ENCODE peak calls at places on chromosome 22, in ten cellular contexts. O is stimulated activated naive CD8-positive, alpha-beta T cell treated with anti-CD3 and anti-CD28 coated beads, Interleukin-15, Interleukin-2, amounts not matched to agents 100 U/mL and 50 U/mL, for 24 hours; A is endothelial cell; I is iris pigment epithelial cell; X is caudate nucleus; Y is H9; B is left ventricle myocardium inferior; G is KBM-7; M is activated CD4-positive, alpha-beta T cell treated with anti-CD3 and anti-CD28 coated beads, Interleukin-2, amount 10 ng/mL, durations not matched to agents 7 days and 5 days; H is EH. K is an unnamed sample.

GRCh38 chr22:47168900-47169800 is 406.7 kb downstream of the TBC1D22A start:
- DNase-seq in O (no peak), A (no peak), I (peak; percentile 19), X (no peak), Y (peak; percentile 62), B (no peak), G (no peak), M (no peak), H (peak; percentile 34), K (no peak)

GRCh38 chr22:38733329-38734202 is 22.2 kb downstream of the SUN2 start:
- DNase-seq in O (peak; percentile 67), A (peak; percentile 51), I (peak; percentile 28), X (peak; percentile 87), Y (peak; percentile 58), B (peak; percentile 64), G (peak; percentile 47), M (peak; percentile 63), H (peak; percentile 43), K (no peak)

GRCh38 chr22:36220457-36220921 is 18.8 kb downstream of the APOL2 start:
- DNase-seq in O (no peak), A (no peak), I (peak; percentile 90), X (no peak), Y (peak; percentile 54), B (no peak), G (no peak), M (no peak), H (peak; percentile 49), K (no peak)

GRCh38 chr22:20128902-20129746 is 2.5 kb upstream of the ZDHHC8 start:
- DNase-seq in O (peak; percentile 63), A (peak; percentile 38), I (peak; percentile 34), X (no peak), Y (peak; percentile 75), B (no peak), G (peak; percentile 58), M (peak; percentile 63), H (peak; percentile 48), K (no peak)

GRCh38 chr22:46462726-46463371 is 74.6 kb downstream of the CELSR1 start:
- DNase-seq in O (no peak), A (no peak), I (peak; percentile 67), X (no peak), Y (no peak), B (no peak), G (no peak), M (no peak), H (peak; percentile 87), K (peak; percentile 94)

GRCh38 chr22:48696371-48696770 is 1131.3 kb downstream of the BRD1 start:
- DNase-seq in O (no peak), A (no peak), I (no peak), X (no peak), Y (no peak), B (no peak), G (no peak), M (no peak), H (no peak), K (no peak)

GRCh38 chr22:21876486-21877176 is 9.2 kb upstream of the MAPK1 start:
- DNase-seq in O (peak; percentile 37), A (no peak), I (peak; percentile 79), X (no peak), Y (no peak), B (no peak), G (no peak), M (no peak), H (peak; percentile 83), K (no peak)

GRCh38 chr22:26056455-26056854 is 112.8 kb upstream of the SEZ6L start:
- DNase-seq in O (no peak), A (no peak), I (no peak), X (no peak), Y (no peak), B (no peak), G (no peak), M (no peak), H (no peak), K (no peak)

GRCh38 chr22:20750461-20751184 is 23.3 kb upstream of the SERPIND1 start:
- DNase-seq in O (peak; percentile 54), A (no peak), I (peak; percentile 91), X (no peak), Y (no peak), B (peak; percentile 47), G (no peak), M (no peak), H (peak; percentile 88), K (peak; percentile 62)

GRCh38 chr22:45101828-45102227 is 61.9 kb upstream of the NUP50 start:
- DNase-seq in O (peak; percentile 45), A (peak; percentile 50), I (peak; percentile 72), X (no peak), Y (peak; percentile 85), B (peak; percentile 21), G (peak; percentile 60), M (peak; percentile 34), H (peak; percentile 80), K (peak; percentile 57)

GRCh38 chr22:50526849-50527801 is 1.7 kb upstream of the SCO2 start:
- DNase-seq in O (peak; percentile 71), A (no peak), I (peak; percentile 23), X (no peak), Y (peak; percentile 88), B (peak; percentile 65), G (peak; percentile 70), M (peak; percentile 54), H (peak; percentile 38), K (peak; percentile 83)

GRCh38 chr22:36375071-36375980 is 12.4 kb downstream of the MYH9 start:
- DNase-seq in O (no peak), A (no peak), I (no peak), X (no peak), Y (no peak), B (no peak), G (no peak), M (no peak), H (no peak), K (no peak)

GRCh38 chr22:28864878-28865596 is 18.3 kb upstream of the ZNRF3 start:
- DNase-seq in O (no peak), A (no peak), I (no peak), X (no peak), Y (no peak), B (no peak), G (no peak), M (no peak), H (no peak), K (peak; percentile 51)

GRCh38 chr22:29702931-29703594 is 16.7 kb upstream of the CABP7 start:
- DNase-seq in O (no peak), A (no peak), I (no peak), X (peak; percentile 46), Y (no peak), B (peak; percentile 33), G (no peak), M (no peak), H (no peak), K (no peak)

GRCh38 chr22:25774575-25775026 is 32.6 kb downstream of the MYO18B start:
- DNase-seq in O (peak; percentile 24), A (peak; percentile 62), I (no peak), X (no peak), Y (peak; percentile 65), B (no peak), G (no peak), M (no peak), H (no peak), K (no peak)

GRCh38 chr22:29693671-29694070 is 26.1 kb upstream of the CABP7 start:
- DNase-seq in O (no peak), A (no peak), I (no peak), X (no peak), Y (no peak), B (no peak), G (no peak), M (no peak), H (no peak), K (no peak)

GRCh38 chr22:19121631-19122142 is 525 bp downstream of the DGCR2 start:
- DNase-seq in O (peak; percentile 44), A (peak; percentile 48), I (peak; percentile 49), X (no peak), Y (peak; percentile 53), B (peak; percentile 66), G (peak; percentile 44), M (peak; percentile 37), H (peak; percentile 51), K (peak; percentile 52)

GRCh38 chr22:31828739-31829138 is 74.9 kb downstream of the DEPDC5 start:
- DNase-seq in O (no peak), A (no peak), I (no peak), X (no peak), Y (no peak), B (no peak), G (no peak), M (no peak), H (no peak), K (no peak)

GRCh38 chr22:49359061-49359460 is 468.6 kb downstream of the BRD1 start:
- DNase-seq in O (no peak), A (no peak), I (no peak), X (no peak), Y (no peak), B (no peak), G (no peak), M (no peak), H (no peak), K (no peak)

GRCh38 chr22:32333141-32333768 is 24.4 kb upstream of the RFPL3 start:
- DNase-seq in O (no peak), A (no peak), I (no peak), X (no peak), Y (peak; percentile 19), B (no peak), G (no peak), M (no peak), H (no peak), K (no peak)

GRCh38 chr22:42717197-42717967 is 3.3 kb downstream of the A4GALT start:
- DNase-seq in O (no peak), A (no peak), I (no peak), X (no peak), Y (peak; percentile 88), B (no peak), G (no peak), M (no peak), H (no peak), K (peak; percentile 66)

GRCh38 chr22:27512283-27512761 is 289.2 kb downstream of the MN1 start:
- DNase-seq in O (no peak), A (no peak), I (peak; percentile 94), X (no peak), Y (no peak), B (peak; percentile 90), G (peak; percentile 9), M (no peak), H (peak; percentile 97), K (no peak)

GRCh38 chr22:46050916-46051614 is 74.1 kb upstream of the WNT7B start:
- DNase-seq in O (no peak), A (no peak), I (no peak), X (no peak), Y (no peak), B (peak; percentile 12), G (no peak), M (no peak), H (no peak), K (no peak)

GRCh38 chr22:45887202-45888131 is 89.5 kb downstream of the WNT7B start:
- DNase-seq in O (no peak), A (no peak), I (no peak), X (no peak), Y (peak; percentile 18), B (peak; percentile 7), G (no peak), M (no peak), H (no peak), K (peak; percentile 34)

GRCh38 chr22:18024276-18024939 is at the start of gene MICAL3:
- DNase-seq in O (peak; percentile 76), A (peak; percentile 73), I (peak; percentile 75), X (peak; percentile 29), Y (peak; percentile 39), B (peak; percentile 57), G (peak; percentile 68), M (peak; percentile 56), H (peak; percentile 72), K (peak; percentile 77)

GRCh38 chr22:42282252-42282942 is 11.9 kb upstream of the TCF20 start:
- DNase-seq in O (no peak), A (no peak), I (no peak), X (no peak), Y (peak; percentile 33), B (no peak), G (no peak), M (no peak), H (no peak), K (no peak)

GRCh38 chr22:33025675-33026074 is 32.5 kb downstream of the SYN3 start:
- DNase-seq in O (no peak), A (no peak), I (no peak), X (no peak), Y (no peak), B (no peak), G (no peak), M (no peak), H (no peak), K (no peak)

GRCh38 chr22:49232319-49233067 is 595.2 kb downstream of the BRD1 start:
- DNase-seq in O (no peak), A (no peak), I (no peak), X (no peak), Y (peak; percentile 21), B (no peak), G (no peak), M (no peak), H (no peak), K (no peak)

K was measured in Caki2.